ENCODE peak calls at places on chromosomes 4 and X, in five cellular contexts. C, U, A, O and Y are unnamed samples. For H3K27me3, the result is how much of the 10 kb centered on the place peaks cover.

GRCh38 chr4:157447195-157447594 is 226.7 kb downstream of the GRIA2 start:
- DNase-seq in C (no peak), U (no peak), A (peak), O (no peak), Y (no peak)

GRCh38 chr4:146900295-146900694 is 45.4 kb downstream of the TTC29 start:
- DNase-seq in C (no peak), U (no peak), A (no peak), O (no peak), Y (no peak)

GRCh38 chr4:20319785-20320184 is 68.1 kb downstream of the SLIT2 start:
- DNase-seq in C (no peak), U (no peak), A (no peak), O (no peak), Y (no peak)

GRCh38 chr4:184441461-184442392 is 32.6 kb downstream of the IRF2 start:
- DNase-seq in C (peak), U (no peak), A (no peak), O (no peak), Y (no peak)

GRCh38 chr4:84965558-84966381 is 720 bp downstream of the WDFY3 start:
- DNase-seq in C (peak), U (peak), A (peak), O (peak), Y (no peak)

GRCh38 chr4:627751-628150 is 2.4 kb downstream of the PDE6B start:
- DNase-seq in C (no peak), U (no peak), A (no peak), O (no peak), Y (no peak)

GRCh38 chr4:113760852-113761681 is 471 bp downstream of the CAMK2D start:
- DNase-seq in C (peak), U (peak), A (peak), O (peak), Y (peak)

GRCh38 chr4:139654516-139654915 is 11.1 kb upstream of the MGST2 start:
- DNase-seq in C (no peak), U (no peak), A (no peak), O (no peak), Y (no peak)

GRCh38 chrX:119693996-119694451 is 1.1 kb upstream of the SEPTIN6 start:
- DNase-seq in C (peak), U (no peak), A (no peak), O (no peak), Y (no peak)

GRCh38 chrX:123731987-123732678 is 719 bp downstream of the THOC2 start:
- DNase-seq in C (peak), U (peak), A (peak), O (no peak), Y (no peak)

GRCh38 chr4:69054578-69055200 is 41.6 kb upstream of the UGT2B7 start:
- DNase-seq in C (no peak), U (no peak), A (peak), O (no peak), Y (peak)

GRCh38 chr4:6596948-6597347 is 22.0 kb downstream of the MAN2B2 start:
- DNase-seq in C (no peak), U (no peak), A (no peak), O (no peak), Y (no peak)

GRCh38 chr4:169756971-169757574 is 671 bp downstream of the HPF1 start:
- DNase-seq in C (no peak), U (no peak), A (no peak), O (no peak), Y (no peak)

GRCh38 chr4:3607690-3608514 is 75.7 kb upstream of the LRPAP1 start:
- DNase-seq in C (peak), U (no peak), A (no peak), O (no peak), Y (no peak)

GRCh38 chrX:11756354-11757318 is 1.4 kb upstream of the MSL3 start:
- DNase-seq in C (no peak), U (no peak), A (peak), O (no peak), Y (no peak)

GRCh38 chr4:6625256-6625655 is 15.2 kb upstream of the MRFAP1 start:
- DNase-seq in C (no peak), U (no peak), A (no peak), O (no peak), Y (no peak)

DNA sequence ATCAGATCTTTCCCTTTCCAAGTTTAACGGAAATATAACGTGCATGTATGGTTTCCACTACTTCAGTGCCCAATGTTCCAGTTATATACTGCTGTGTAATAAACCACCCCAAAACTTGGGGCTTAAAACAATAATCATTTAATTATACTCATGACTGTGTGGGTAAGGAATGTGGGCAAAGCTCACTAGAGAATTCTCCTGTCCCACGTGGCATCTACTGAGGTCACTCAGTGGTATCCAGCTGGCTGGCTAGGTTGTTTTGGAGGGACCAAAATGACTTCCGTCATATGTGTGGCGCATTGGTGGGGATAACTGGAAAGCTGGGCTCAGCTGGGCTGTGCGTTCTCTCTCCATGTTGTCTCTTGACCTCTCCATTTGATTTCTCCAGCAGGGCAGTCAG is 18.5 kb downstream of the ZCCHC18 start:
- DNase-seq in C (no peak), U (no peak), A (no peak), O (no peak), Y (no peak)
- H3K27me3 ChIP-seq in C (under half), U (under half), A (under half), O (under half), Y (under half)

GRCh38 chrX:112785323-112785722 is 55.3 kb downstream of the AMOT start:
- DNase-seq in C (no peak), U (no peak), A (no peak), O (no peak), Y (no peak)
- H3K27ac ChIP-seq in C (no peak), U (no peak), A (no peak), O (no peak), Y (no peak)

DNA sequence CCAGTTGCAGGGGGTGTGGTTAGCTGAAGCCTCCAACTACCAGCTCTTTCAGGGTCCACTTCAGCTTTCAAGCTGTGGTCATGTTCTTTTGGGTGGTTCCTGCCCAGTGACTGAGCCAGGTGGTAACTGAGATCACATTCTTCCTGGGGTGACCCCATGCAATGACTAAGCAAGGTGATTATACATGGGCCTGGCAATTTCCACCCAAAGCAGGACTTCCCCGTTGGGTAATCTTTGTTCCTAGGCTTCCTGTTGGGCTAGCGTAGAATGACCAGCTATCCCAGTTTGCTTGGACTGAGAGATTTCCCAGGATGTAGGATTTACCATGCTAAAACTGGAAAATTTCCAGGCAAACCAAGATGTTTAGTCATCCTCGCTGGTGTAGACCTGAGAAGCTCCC is 18.4 kb upstream of the MAGEB17 start:
- DNase-seq in C (no peak), U (no peak), A (peak), O (no peak), Y (no peak)
- H3K27me3 ChIP-seq in C (under half), U (under half), A (under half), O (under half), Y (under half)

GRCh38 chr4:175421506-175421905 is 390.6 kb downstream of the GPM6A start:
- DNase-seq in C (no peak), U (no peak), A (peak), O (no peak), Y (peak)

GRCh38 chr4:175422331-175422730 is 389.7 kb downstream of the GPM6A start:
- DNase-seq in C (no peak), U (no peak), A (peak), O (no peak), Y (peak)

GRCh38 chr4:175418511-175418910 is 393.6 kb downstream of the GPM6A start:
- DNase-seq in C (no peak), U (no peak), A (no peak), O (no peak), Y (no peak)

GRCh38 chr4:175414602-175415001 is 397.5 kb downstream of the GPM6A start:
- DNase-seq in C (no peak), U (no peak), A (no peak), O (no peak), Y (no peak)

GRCh38 chr4:175419120-175419774 is 392.8 kb downstream of the GPM6A start:
- DNase-seq in C (no peak), U (no peak), A (peak), O (no peak), Y (peak)
- H3K27ac ChIP-seq in C (no peak), U (no peak), A (peak), O (no peak), Y (peak)